ENCODE peak calls at places on chromosome 11, in ten cellular contexts. One of them, this sample, is unnamed.
A peak's percentile ranks its signal among the peaks of the same experiment; 100 is the strongest.

GRCh38 chr11:64319421-64319761 is 1.5 kb downstream of the PRDX5 start:
- DNase-seq in CD8-positive, alpha-beta T cell: no peak
- DNase-seq in A549: no peak
- DNase-seq in heart right ventricle: no peak
- DNase-seq in ovary: peak; percentile 36
- DNase-seq in CD8-positive, alpha-beta memory T cell: no peak
- DNase-seq in K562: no peak
- DNase-seq in right atrium auricular region: no peak
- DNase-seq in tibial artery: no peak
- DNase-seq in kidney: no peak
- DNase-seq in this sample: no peak

GRCh38 chr11:111913997-111914396 is 1.5 kb downstream of the HSPB2 start:
- DNase-seq in CD8-positive, alpha-beta T cell: no peak
- DNase-seq in A549: no peak
- DNase-seq in heart right ventricle: no peak
- DNase-seq in ovary: peak; percentile 57
- DNase-seq in CD8-positive, alpha-beta memory T cell: no peak
- DNase-seq in K562: no peak
- DNase-seq in right atrium auricular region: no peak
- DNase-seq in tibial artery: peak; percentile 89
- DNase-seq in kidney: peak; percentile 84
- DNase-seq in this sample: no peak

GRCh38 chr11:110948112-110948511 is 235.9 kb upstream of the ARHGAP20 start:
- DNase-seq in CD8-positive, alpha-beta T cell: no peak
- DNase-seq in A549: no peak
- DNase-seq in heart right ventricle: no peak
- DNase-seq in ovary: no peak
- DNase-seq in CD8-positive, alpha-beta memory T cell: no peak
- DNase-seq in K562: no peak
- DNase-seq in right atrium auricular region: no peak
- DNase-seq in tibial artery: no peak
- DNase-seq in kidney: no peak
- DNase-seq in this sample: no peak

GRCh38 chr11:74318241-74318932 is 6.9 kb upstream of the P4HA3 start:
- DNase-seq in CD8-positive, alpha-beta T cell: no peak
- DNase-seq in A549: no peak
- DNase-seq in heart right ventricle: no peak
- DNase-seq in ovary: no peak
- DNase-seq in CD8-positive, alpha-beta memory T cell: no peak
- DNase-seq in K562: no peak
- DNase-seq in right atrium auricular region: no peak
- DNase-seq in tibial artery: no peak
- DNase-seq in kidney: no peak
- DNase-seq in this sample: no peak

GRCh38 chr11:79362821-79363220 is 78.0 kb downstream of the TENM4 start:
- DNase-seq in CD8-positive, alpha-beta T cell: no peak
- DNase-seq in A549: no peak
- DNase-seq in heart right ventricle: no peak
- DNase-seq in ovary: no peak
- DNase-seq in CD8-positive, alpha-beta memory T cell: no peak
- DNase-seq in K562: no peak
- DNase-seq in right atrium auricular region: no peak
- DNase-seq in tibial artery: no peak
- DNase-seq in kidney: no peak
- DNase-seq in this sample: no peak

GRCh38 chr11:20397281-20397680 is 9.8 kb downstream of the PRMT3 start:
- DNase-seq in CD8-positive, alpha-beta T cell: no peak
- DNase-seq in A549: peak; percentile 69
- DNase-seq in heart right ventricle: no peak
- DNase-seq in ovary: no peak
- DNase-seq in CD8-positive, alpha-beta memory T cell: no peak
- DNase-seq in K562: peak; percentile 16
- DNase-seq in right atrium auricular region: no peak
- DNase-seq in tibial artery: no peak
- DNase-seq in kidney: no peak
- DNase-seq in this sample: no peak

GRCh38 chr11:86743223-86744118 is 56.9 kb upstream of the PRSS23 start:
- DNase-seq in CD8-positive, alpha-beta T cell: no peak
- DNase-seq in A549: peak; percentile 94
- DNase-seq in heart right ventricle: no peak
- DNase-seq in ovary: no peak
- DNase-seq in CD8-positive, alpha-beta memory T cell: no peak
- DNase-seq in K562: peak; percentile 59
- DNase-seq in right atrium auricular region: peak; percentile 88
- DNase-seq in tibial artery: peak; percentile 91
- DNase-seq in kidney: peak; percentile 78
- DNase-seq in this sample: peak; percentile 93

GRCh38 chr11:9760180-9760550 is 96.3 kb downstream of the SWAP70 start:
- DNase-seq in CD8-positive, alpha-beta T cell: no peak
- DNase-seq in A549: no peak
- DNase-seq in heart right ventricle: peak; percentile 92
- DNase-seq in ovary: peak; percentile 96
- DNase-seq in CD8-positive, alpha-beta memory T cell: no peak
- DNase-seq in K562: no peak
- DNase-seq in right atrium auricular region: peak; percentile 95
- DNase-seq in tibial artery: peak; percentile 97
- DNase-seq in kidney: peak; percentile 96
- DNase-seq in this sample: peak; percentile 94

GRCh38 chr11:31397239-31397834 is 27.7 kb downstream of the DNAJC24 start:
- DNase-seq in CD8-positive, alpha-beta T cell: no peak
- DNase-seq in A549: peak; percentile 10
- DNase-seq in heart right ventricle: no peak
- DNase-seq in ovary: no peak
- DNase-seq in CD8-positive, alpha-beta memory T cell: no peak
- DNase-seq in K562: peak; percentile 7
- DNase-seq in right atrium auricular region: no peak
- DNase-seq in tibial artery: no peak
- DNase-seq in kidney: no peak
- DNase-seq in this sample: no peak

GRCh38 chr11:46414899-46415298 is 23.3 kb upstream of the CHRM4 start:
- DNase-seq in CD8-positive, alpha-beta T cell: no peak
- DNase-seq in A549: no peak
- DNase-seq in heart right ventricle: no peak
- DNase-seq in ovary: no peak
- DNase-seq in CD8-positive, alpha-beta memory T cell: no peak
- DNase-seq in K562: no peak
- DNase-seq in right atrium auricular region: no peak
- DNase-seq in tibial artery: no peak
- DNase-seq in kidney: no peak
- DNase-seq in this sample: no peak

GRCh38 chr11:46420513-46420912 is 28.9 kb upstream of the CHRM4 start:
- DNase-seq in CD8-positive, alpha-beta T cell: no peak
- DNase-seq in A549: no peak
- DNase-seq in heart right ventricle: no peak
- DNase-seq in ovary: no peak
- DNase-seq in CD8-positive, alpha-beta memory T cell: no peak
- DNase-seq in K562: no peak
- DNase-seq in right atrium auricular region: no peak
- DNase-seq in tibial artery: no peak
- DNase-seq in kidney: no peak
- DNase-seq in this sample: no peak

GRCh38 chr11:46418751-46419150 is 27.2 kb upstream of the CHRM4 start:
- DNase-seq in CD8-positive, alpha-beta T cell: no peak
- DNase-seq in A549: no peak
- DNase-seq in heart right ventricle: no peak
- DNase-seq in ovary: no peak
- DNase-seq in CD8-positive, alpha-beta memory T cell: no peak
- DNase-seq in K562: peak; percentile 34
- DNase-seq in right atrium auricular region: no peak
- DNase-seq in tibial artery: no peak
- DNase-seq in kidney: no peak
- DNase-seq in this sample: no peak

GRCh38 chr11:46416656-46417055 is 25.1 kb upstream of the CHRM4 start:
- DNase-seq in CD8-positive, alpha-beta T cell: no peak
- DNase-seq in A549: no peak
- DNase-seq in heart right ventricle: no peak
- DNase-seq in ovary: no peak
- DNase-seq in CD8-positive, alpha-beta memory T cell: no peak
- DNase-seq in K562: no peak
- DNase-seq in right atrium auricular region: no peak
- DNase-seq in tibial artery: no peak
- DNase-seq in kidney: no peak
- DNase-seq in this sample: no peak

DNA sequence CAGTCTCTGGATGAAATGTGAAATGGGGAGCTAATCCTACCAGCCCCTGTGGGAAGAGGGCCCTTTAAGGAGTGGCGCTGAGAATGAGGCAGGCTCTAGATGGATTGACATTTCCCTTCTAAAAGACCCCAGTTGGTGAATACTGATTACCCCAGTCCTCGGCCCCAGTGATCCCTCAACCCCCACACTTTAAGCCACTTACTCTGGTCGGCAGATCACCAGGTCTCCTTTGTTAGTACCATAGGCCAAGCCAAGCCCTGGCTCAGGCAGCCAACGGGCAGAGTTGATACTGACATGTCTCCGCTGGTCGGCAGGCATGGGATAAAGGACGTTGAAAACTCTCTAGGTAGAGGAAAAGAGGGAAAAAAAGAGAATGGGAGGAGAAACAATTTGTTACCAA is 26.1 kb upstream of the CHRM4 start:
- DNase-seq in CD8-positive, alpha-beta T cell: no peak
- DNase-seq in A549: no peak
- DNase-seq in heart right ventricle: no peak
- DNase-seq in ovary: no peak
- DNase-seq in CD8-positive, alpha-beta memory T cell: no peak
- DNase-seq in K562: no peak
- DNase-seq in right atrium auricular region: no peak
- DNase-seq in tibial artery: no peak
- DNase-seq in kidney: no peak
- DNase-seq in this sample: no peak
- H3K27ac ChIP-seq in CD8-positive, alpha-beta T cell: no peak overlapping the region
- H3K27ac ChIP-seq in A549: no peak overlapping the region
- H3K27ac ChIP-seq in heart right ventricle: no peak overlapping the region
- H3K27ac ChIP-seq in ovary: no peak overlapping the region
- H3K27ac ChIP-seq in CD8-positive, alpha-beta memory T cell: no peak overlapping the region
- H3K27ac ChIP-seq in K562: no peak overlapping the region
- H3K27ac ChIP-seq in right atrium auricular region: no peak overlapping the region
- H3K27ac ChIP-seq in tibial artery: no peak overlapping the region
- H3K27ac ChIP-seq in kidney: no peak overlapping the region
- H3K27ac ChIP-seq in this sample: no peak overlapping the region

GRCh38 chr11:122098223-122098980 is 17.6 kb downstream of the BLID start:
- DNase-seq in CD8-positive, alpha-beta T cell: no peak
- DNase-seq in A549: no peak
- DNase-seq in heart right ventricle: no peak
- DNase-seq in ovary: no peak
- DNase-seq in CD8-positive, alpha-beta memory T cell: no peak
- DNase-seq in K562: no peak
- DNase-seq in right atrium auricular region: no peak
- DNase-seq in tibial artery: no peak
- DNase-seq in kidney: no peak
- DNase-seq in this sample: no peak
- H3K27ac ChIP-seq in CD8-positive, alpha-beta T cell: no peak overlapping the region
- H3K27ac ChIP-seq in A549: no peak overlapping the region
- H3K27ac ChIP-seq in heart right ventricle: peak overlapping the region; percentile 91
- H3K27ac ChIP-seq in ovary: no peak overlapping the region
- H3K27ac ChIP-seq in CD8-positive, alpha-beta memory T cell: no peak overlapping the region
- H3K27ac ChIP-seq in K562: no peak overlapping the region
- H3K27ac ChIP-seq in right atrium auricular region: peak overlapping the region; percentile 91
- H3K27ac ChIP-seq in tibial artery: peak overlapping the region; percentile 91
- H3K27ac ChIP-seq in kidney: no peak overlapping the region
- H3K27ac ChIP-seq in this sample: peak overlapping the region; percentile 87

DNA sequence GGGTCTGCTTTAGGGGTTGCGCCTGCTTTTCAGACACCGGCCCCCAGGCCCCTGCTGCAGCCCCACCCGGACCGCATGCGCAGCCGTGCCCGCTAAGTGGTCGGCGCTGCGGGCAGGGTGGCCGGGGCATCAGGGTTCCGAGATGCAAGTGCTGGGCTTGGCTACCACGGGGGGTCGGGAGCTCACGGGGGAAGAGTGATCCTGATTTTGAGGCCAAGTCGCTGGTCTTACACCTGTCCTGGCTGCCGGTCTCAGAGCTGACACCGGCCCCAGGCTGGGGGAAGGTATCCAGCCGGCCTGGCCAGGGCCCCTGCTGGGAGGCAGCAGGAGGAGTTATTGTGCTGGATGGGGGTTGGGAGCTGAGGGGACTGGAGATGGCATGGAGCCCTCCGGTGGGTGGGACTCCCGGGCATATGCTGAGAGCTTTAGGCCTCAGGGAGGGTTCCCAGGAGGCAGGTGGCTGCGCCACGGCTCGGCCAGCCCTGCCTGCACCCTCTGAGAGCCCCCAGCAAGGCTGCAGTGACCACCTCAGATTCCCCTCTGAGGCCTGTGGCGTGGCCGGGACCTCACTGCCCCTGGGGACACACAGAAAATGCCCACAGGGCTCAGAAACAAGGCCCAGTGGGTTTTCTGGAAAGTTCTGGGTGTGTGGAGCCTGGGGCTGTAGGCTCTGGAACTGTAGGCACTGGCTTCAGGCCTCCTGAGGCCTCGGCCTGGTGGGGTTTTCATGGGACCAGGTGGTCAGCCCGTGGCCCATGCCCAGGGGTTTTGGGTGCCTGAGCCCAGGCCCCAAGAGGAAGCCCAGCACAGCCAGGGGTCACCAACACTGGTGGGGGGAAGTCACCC is 4.4 kb upstream of the MUC5AC start:
- DNase-seq in CD8-positive, alpha-beta T cell: no peak
- DNase-seq in A549: peak; percentile 88
- DNase-seq in heart right ventricle: no peak
- DNase-seq in ovary: peak; percentile 28
- DNase-seq in CD8-positive, alpha-beta memory T cell: no peak
- DNase-seq in K562: no peak
- DNase-seq in right atrium auricular region: peak; percentile 54
- DNase-seq in tibial artery: peak; percentile 58
- DNase-seq in kidney: peak; percentile 67
- DNase-seq in this sample: no peak
- H3K27ac ChIP-seq in CD8-positive, alpha-beta T cell: no peak overlapping the region
- H3K27ac ChIP-seq in A549: peak overlapping the region; percentile 97
- H3K27ac ChIP-seq in heart right ventricle: no peak overlapping the region
- H3K27ac ChIP-seq in ovary: no peak overlapping the region
- H3K27ac ChIP-seq in CD8-positive, alpha-beta memory T cell: no peak overlapping the region
- H3K27ac ChIP-seq in K562: no peak overlapping the region
- H3K27ac ChIP-seq in right atrium auricular region: peak overlapping the region; percentile 29
- H3K27ac ChIP-seq in tibial artery: no peak overlapping the region
- H3K27ac ChIP-seq in kidney: no peak overlapping the region
- H3K27ac ChIP-seq in this sample: no peak overlapping the region

DNA sequence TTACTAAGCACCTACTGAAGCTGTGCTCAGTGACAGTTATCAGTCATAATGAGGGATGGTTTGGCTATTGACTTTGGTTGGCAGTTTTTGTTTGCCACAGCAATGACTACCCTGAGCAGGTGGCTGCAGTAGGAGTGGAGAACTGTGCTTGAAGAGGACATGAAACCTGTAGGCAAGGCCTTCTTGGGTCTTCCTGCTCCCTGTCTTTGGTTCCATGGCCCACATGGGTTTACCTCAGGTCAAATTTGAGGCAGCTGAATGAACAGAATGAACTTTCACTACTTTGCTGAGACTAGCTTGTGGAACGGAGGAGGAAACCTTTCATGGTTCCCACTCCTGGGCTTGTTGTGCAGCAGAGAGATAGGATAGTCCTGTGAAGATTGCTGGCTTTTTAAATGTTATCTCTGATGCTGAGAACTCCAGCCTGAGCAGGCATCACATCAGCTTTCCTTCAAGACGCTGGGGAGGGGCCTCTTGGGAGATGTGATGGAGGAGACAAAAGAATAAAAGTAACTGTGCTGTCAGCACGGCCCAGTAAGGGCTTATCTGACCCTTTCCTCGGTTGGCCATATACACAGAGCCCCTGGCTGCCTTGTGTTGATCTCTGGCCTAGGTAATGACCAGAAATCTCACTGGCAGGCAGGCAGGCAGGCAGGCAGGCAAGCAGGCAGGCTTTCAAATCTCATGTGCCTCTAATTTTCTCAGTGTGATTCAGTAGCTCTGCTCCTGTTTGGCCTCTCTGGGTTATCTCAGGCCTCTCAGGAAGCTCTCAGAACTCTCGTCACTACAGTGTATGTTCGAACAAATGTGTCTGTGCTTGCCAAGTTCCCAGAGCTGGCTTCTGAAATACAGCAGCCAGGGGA is 12.0 kb downstream of the STIM1 start:
- DNase-seq in CD8-positive, alpha-beta T cell: no peak
- DNase-seq in A549: no peak
- DNase-seq in heart right ventricle: peak; percentile 31
- DNase-seq in ovary: no peak
- DNase-seq in CD8-positive, alpha-beta memory T cell: no peak
- DNase-seq in K562: peak; percentile 61
- DNase-seq in right atrium auricular region: peak; percentile 66
- DNase-seq in tibial artery: no peak
- DNase-seq in kidney: no peak
- DNase-seq in this sample: no peak
- H3K27ac ChIP-seq in CD8-positive, alpha-beta T cell: no peak overlapping the region
- H3K27ac ChIP-seq in A549: no peak overlapping the region
- H3K27ac ChIP-seq in heart right ventricle: peak overlapping the region; percentile 79
- H3K27ac ChIP-seq in ovary: no peak overlapping the region
- H3K27ac ChIP-seq in CD8-positive, alpha-beta memory T cell: peak overlapping the region; percentile 63
- H3K27ac ChIP-seq in K562: peak overlapping the region; percentile 77
- H3K27ac ChIP-seq in right atrium auricular region: no peak overlapping the region
- H3K27ac ChIP-seq in tibial artery: no peak overlapping the region
- H3K27ac ChIP-seq in kidney: no peak overlapping the region
- H3K27ac ChIP-seq in this sample: peak overlapping the region; percentile 17